ENCODE peak calls at places on chromosome 14, in ten cellular contexts. One of them, this sample, is unnamed.

GRCh38 chr14:25108959-25109358 is 59.0 kb upstream of the STXBP6 start:
- DNase-seq in WTC11: no peak
- DNase-seq in HuH-7.5: no peak
- DNase-seq in amniotic epithelial cell: no peak
- DNase-seq in stimulated activated CD4-positive, alpha-beta T cell treated with anti-CD3 and anti-CD28 coated beads, Interleukin-1b, Interleukin-23, amount 100 ng/mL, for 48 hours: no peak
- DNase-seq in CD8-positive, alpha-beta T cell: no peak
- DNase-seq in NCI-H1092 treated with DMSO at 0.1 percent for 48 hours: peak; percentile 18
- DNase-seq in SK-MEL-5: peak; percentile 83
- DNase-seq in fibroblast of mammary gland: peak; percentile 14
- DNase-seq in activated CD4-positive, alpha-beta T cell treated with anti-CD3 and anti-CD28 coated beads, Interleukin-2, amount 50 U/mL, for 4 hours: no peak
- DNase-seq in this sample: peak; percentile 66

GRCh38 chr14:75258079-75258802 is 20.4 kb upstream of the FOS start:
- DNase-seq in WTC11: no peak
- DNase-seq in HuH-7.5: no peak
- DNase-seq in amniotic epithelial cell: peak; percentile 89
- DNase-seq in stimulated activated CD4-positive, alpha-beta T cell treated with anti-CD3 and anti-CD28 coated beads, Interleukin-1b, Interleukin-23, amount 100 ng/mL, for 48 hours: no peak
- DNase-seq in CD8-positive, alpha-beta T cell: no peak
- DNase-seq in NCI-H1092 treated with DMSO at 0.1 percent for 48 hours: no peak
- DNase-seq in SK-MEL-5: no peak
- DNase-seq in fibroblast of mammary gland: peak; percentile 73
- DNase-seq in activated CD4-positive, alpha-beta T cell treated with anti-CD3 and anti-CD28 coated beads, Interleukin-2, amount 50 U/mL, for 4 hours: no peak
- DNase-seq in this sample: no peak

GRCh38 chr14:77327111-77327510 is 6.3 kb downstream of the GSTZ1 start:
- DNase-seq in WTC11: no peak
- DNase-seq in HuH-7.5: no peak
- DNase-seq in amniotic epithelial cell: no peak
- DNase-seq in stimulated activated CD4-positive, alpha-beta T cell treated with anti-CD3 and anti-CD28 coated beads, Interleukin-1b, Interleukin-23, amount 100 ng/mL, for 48 hours: no peak
- DNase-seq in CD8-positive, alpha-beta T cell: no peak
- DNase-seq in NCI-H1092 treated with DMSO at 0.1 percent for 48 hours: no peak
- DNase-seq in SK-MEL-5: no peak
- DNase-seq in fibroblast of mammary gland: no peak
- DNase-seq in activated CD4-positive, alpha-beta T cell treated with anti-CD3 and anti-CD28 coated beads, Interleukin-2, amount 50 U/mL, for 4 hours: no peak
- DNase-seq in this sample: no peak

GRCh38 chr14:61648377-61648776 is 46.9 kb upstream of the HIF1A start:
- DNase-seq in WTC11: no peak
- DNase-seq in HuH-7.5: no peak
- DNase-seq in amniotic epithelial cell: no peak
- DNase-seq in stimulated activated CD4-positive, alpha-beta T cell treated with anti-CD3 and anti-CD28 coated beads, Interleukin-1b, Interleukin-23, amount 100 ng/mL, for 48 hours: no peak
- DNase-seq in CD8-positive, alpha-beta T cell: no peak
- DNase-seq in NCI-H1092 treated with DMSO at 0.1 percent for 48 hours: no peak
- DNase-seq in SK-MEL-5: no peak
- DNase-seq in fibroblast of mammary gland: no peak
- DNase-seq in activated CD4-positive, alpha-beta T cell treated with anti-CD3 and anti-CD28 coated beads, Interleukin-2, amount 50 U/mL, for 4 hours: no peak
- DNase-seq in this sample: no peak

GRCh38 chr14:21317433-21317832 is 37.5 kb downstream of the RPGRIP1 start:
- DNase-seq in WTC11: no peak
- DNase-seq in HuH-7.5: no peak
- DNase-seq in amniotic epithelial cell: no peak
- DNase-seq in stimulated activated CD4-positive, alpha-beta T cell treated with anti-CD3 and anti-CD28 coated beads, Interleukin-1b, Interleukin-23, amount 100 ng/mL, for 48 hours: no peak
- DNase-seq in CD8-positive, alpha-beta T cell: no peak
- DNase-seq in NCI-H1092 treated with DMSO at 0.1 percent for 48 hours: no peak
- DNase-seq in SK-MEL-5: no peak
- DNase-seq in fibroblast of mammary gland: no peak
- DNase-seq in activated CD4-positive, alpha-beta T cell treated with anti-CD3 and anti-CD28 coated beads, Interleukin-2, amount 50 U/mL, for 4 hours: no peak
- DNase-seq in this sample: no peak

GRCh38 chr14:104306450-104307040 is 168.2 kb downstream of the KIF26A start:
- DNase-seq in WTC11: no peak
- DNase-seq in HuH-7.5: no peak
- DNase-seq in amniotic epithelial cell: no peak
- DNase-seq in stimulated activated CD4-positive, alpha-beta T cell treated with anti-CD3 and anti-CD28 coated beads, Interleukin-1b, Interleukin-23, amount 100 ng/mL, for 48 hours: no peak
- DNase-seq in CD8-positive, alpha-beta T cell: no peak
- DNase-seq in NCI-H1092 treated with DMSO at 0.1 percent for 48 hours: no peak
- DNase-seq in SK-MEL-5: no peak
- DNase-seq in fibroblast of mammary gland: no peak
- DNase-seq in activated CD4-positive, alpha-beta T cell treated with anti-CD3 and anti-CD28 coated beads, Interleukin-2, amount 50 U/mL, for 4 hours: no peak
- DNase-seq in this sample: no peak

GRCh38 chr14:85336257-85336656 is 193.7 kb upstream of the FLRT2 start:
- DNase-seq in WTC11: no peak
- DNase-seq in HuH-7.5: no peak
- DNase-seq in amniotic epithelial cell: no peak
- DNase-seq in stimulated activated CD4-positive, alpha-beta T cell treated with anti-CD3 and anti-CD28 coated beads, Interleukin-1b, Interleukin-23, amount 100 ng/mL, for 48 hours: no peak
- DNase-seq in CD8-positive, alpha-beta T cell: no peak
- DNase-seq in NCI-H1092 treated with DMSO at 0.1 percent for 48 hours: no peak
- DNase-seq in SK-MEL-5: no peak
- DNase-seq in fibroblast of mammary gland: no peak
- DNase-seq in activated CD4-positive, alpha-beta T cell treated with anti-CD3 and anti-CD28 coated beads, Interleukin-2, amount 50 U/mL, for 4 hours: no peak
- DNase-seq in this sample: no peak

GRCh38 chr14:83988274-83988673 is 1541.7 kb upstream of the FLRT2 start:
- DNase-seq in WTC11: no peak
- DNase-seq in HuH-7.5: no peak
- DNase-seq in amniotic epithelial cell: peak; percentile 71
- DNase-seq in stimulated activated CD4-positive, alpha-beta T cell treated with anti-CD3 and anti-CD28 coated beads, Interleukin-1b, Interleukin-23, amount 100 ng/mL, for 48 hours: no peak
- DNase-seq in CD8-positive, alpha-beta T cell: no peak
- DNase-seq in NCI-H1092 treated with DMSO at 0.1 percent for 48 hours: no peak
- DNase-seq in SK-MEL-5: no peak
- DNase-seq in fibroblast of mammary gland: no peak
- DNase-seq in activated CD4-positive, alpha-beta T cell treated with anti-CD3 and anti-CD28 coated beads, Interleukin-2, amount 50 U/mL, for 4 hours: no peak
- DNase-seq in this sample: no peak

GRCh38 chr14:63891148-63891964 is 38.6 kb downstream of the SYNE2 start:
- DNase-seq in WTC11: no peak
- DNase-seq in HuH-7.5: no peak
- DNase-seq in amniotic epithelial cell: no peak
- DNase-seq in stimulated activated CD4-positive, alpha-beta T cell treated with anti-CD3 and anti-CD28 coated beads, Interleukin-1b, Interleukin-23, amount 100 ng/mL, for 48 hours: no peak
- DNase-seq in CD8-positive, alpha-beta T cell: no peak
- DNase-seq in NCI-H1092 treated with DMSO at 0.1 percent for 48 hours: peak; percentile 52
- DNase-seq in SK-MEL-5: no peak
- DNase-seq in fibroblast of mammary gland: no peak
- DNase-seq in activated CD4-positive, alpha-beta T cell treated with anti-CD3 and anti-CD28 coated beads, Interleukin-2, amount 50 U/mL, for 4 hours: no peak
- DNase-seq in this sample: no peak

This sample was measured in NCI-H748 treated with DMSO at 0.1 percent for 48 hours.